ENCODE peak calls at places on chromosomes 13 and 19, in nine cellular contexts. One of them, this sample, is unnamed.

GRCh38 chr13:30257433-30258099 is 49.8 kb downstream of the KATNAL1 start:
- DNase-seq in A549: no peak
- DNase-seq in suprapubic skin: no peak
- DNase-seq in uterus: no peak
- DNase-seq in IMR-90: peak
- DNase-seq in lower leg skin: no peak
- DNase-seq in stomach: no peak
- DNase-seq in GM12878: no peak
- DNase-seq in ovary: no peak
- DNase-seq in this sample: no peak

GRCh38 chr19:13790354-13790753 is 4.9 kb upstream of the ZSWIM4 start:
- DNase-seq in A549: no peak
- DNase-seq in lower leg skin: no peak
- DNase-seq in IMR-90: no peak
- DNase-seq in stomach: no peak
- DNase-seq in ovary: no peak
- DNase-seq in GM12878: no peak
- DNase-seq in suprapubic skin: no peak
- DNase-seq in uterus: no peak
- DNase-seq in this sample: no peak

GRCh38 chr19:50531171-50531612 is 17.5 kb upstream of the ASPDH start:
- DNase-seq in ovary: no peak
- DNase-seq in A549: no peak
- DNase-seq in lower leg skin: no peak
- DNase-seq in suprapubic skin: no peak
- DNase-seq in GM12878: no peak
- DNase-seq in stomach: no peak
- DNase-seq in uterus: no peak
- DNase-seq in IMR-90: no peak
- DNase-seq in this sample: no peak

GRCh38 chr13:113832631-113833030 is 31.2 kb downstream of the GAS6 start:
- DNase-seq in A549: no peak
- DNase-seq in ovary: no peak
- DNase-seq in uterus: no peak
- DNase-seq in GM12878: no peak
- DNase-seq in lower leg skin: no peak
- DNase-seq in suprapubic skin: no peak
- DNase-seq in IMR-90: no peak
- DNase-seq in stomach: no peak
- DNase-seq in this sample: no peak

GRCh38 chr13:49226613-49227012 is 6.5 kb downstream of the MLNR start:
- DNase-seq in suprapubic skin: no peak
- DNase-seq in ovary: no peak
- DNase-seq in GM12878: no peak
- DNase-seq in stomach: no peak
- DNase-seq in uterus: no peak
- DNase-seq in lower leg skin: no peak
- DNase-seq in A549: no peak
- DNase-seq in IMR-90: no peak
- DNase-seq in this sample: no peak

GRCh38 chr13:96809366-96810096 is 184.7 kb downstream of the OXGR1 start:
- DNase-seq in suprapubic skin: no peak
- DNase-seq in lower leg skin: no peak
- DNase-seq in stomach: peak
- DNase-seq in ovary: no peak
- DNase-seq in GM12878: no peak
- DNase-seq in uterus: no peak
- DNase-seq in A549: no peak
- DNase-seq in IMR-90: no peak
- DNase-seq in this sample: no peak

GRCh38 chr19:19388568-19389555 is 16.6 kb upstream of the GATAD2A start:
- DNase-seq in lower leg skin: no peak
- DNase-seq in ovary: no peak
- DNase-seq in A549: no peak
- DNase-seq in stomach: no peak
- DNase-seq in suprapubic skin: no peak
- DNase-seq in GM12878: no peak
- DNase-seq in uterus: no peak
- DNase-seq in IMR-90: no peak
- DNase-seq in this sample: no peak

GRCh38 chr13:53028637-53029121 is at the start of gene OLFM4:
- DNase-seq in suprapubic skin: no peak
- DNase-seq in ovary: no peak
- DNase-seq in stomach: no peak
- DNase-seq in IMR-90: no peak
- DNase-seq in A549: no peak
- DNase-seq in GM12878: no peak
- DNase-seq in uterus: no peak
- DNase-seq in lower leg skin: no peak
- DNase-seq in this sample: no peak

GRCh38 chr19:13430790-13431582 is 75.3 kb downstream of the CACNA1A start:
- DNase-seq in ovary: no peak
- DNase-seq in A549: peak
- DNase-seq in stomach: peak
- DNase-seq in GM12878: no peak
- DNase-seq in suprapubic skin: no peak
- DNase-seq in uterus: no peak
- DNase-seq in lower leg skin: no peak
- DNase-seq in IMR-90: peak
- DNase-seq in this sample: peak

GRCh38 chr19:17379221-17379631 is 2.1 kb upstream of the PLVAP start:
- DNase-seq in stomach: no peak
- DNase-seq in uterus: no peak
- DNase-seq in GM12878: no peak
- DNase-seq in suprapubic skin: no peak
- DNase-seq in ovary: no peak
- DNase-seq in lower leg skin: no peak
- DNase-seq in IMR-90: no peak
- DNase-seq in A549: no peak
- DNase-seq in this sample: no peak

GRCh38 chr13:78497702-78498319 is 105.5 kb downstream of the POU4F1 start:
- DNase-seq in lower leg skin: no peak
- DNase-seq in IMR-90: no peak
- DNase-seq in suprapubic skin: no peak
- DNase-seq in uterus: no peak
- DNase-seq in A549: no peak
- DNase-seq in ovary: no peak
- DNase-seq in GM12878: no peak
- DNase-seq in stomach: no peak
- DNase-seq in this sample: no peak

GRCh38 chr19:55173186-55173716 is 6.8 kb upstream of the DNAAF3 start:
- DNase-seq in lower leg skin: no peak
- DNase-seq in IMR-90: no peak
- DNase-seq in ovary: no peak
- DNase-seq in suprapubic skin: no peak
- DNase-seq in A549: no peak
- DNase-seq in stomach: no peak
- DNase-seq in uterus: no peak
- DNase-seq in GM12878: no peak
- DNase-seq in this sample: no peak

GRCh38 chr19:52297601-52298358 is 811 bp downstream of the ZNF480 start:
- DNase-seq in uterus: no peak
- DNase-seq in IMR-90: peak
- DNase-seq in lower leg skin: no peak
- DNase-seq in GM12878: no peak
- DNase-seq in ovary: no peak
- DNase-seq in stomach: no peak
- DNase-seq in suprapubic skin: no peak
- DNase-seq in A549: no peak
- DNase-seq in this sample: no peak

GRCh38 chr19:35732540-35733179 is 9.6 kb downstream of the IGFLR1 start:
- DNase-seq in suprapubic skin: no peak
- DNase-seq in stomach: no peak
- DNase-seq in uterus: no peak
- DNase-seq in A549: no peak
- DNase-seq in IMR-90: no peak
- DNase-seq in GM12878: no peak
- DNase-seq in lower leg skin: no peak
- DNase-seq in ovary: no peak
- DNase-seq in this sample: no peak

GRCh38 chr13:33349996-33350826 is 64.7 kb upstream of the STARD13 start:
- DNase-seq in suprapubic skin: peak
- DNase-seq in uterus: peak
- DNase-seq in ovary: peak
- DNase-seq in stomach: peak
- DNase-seq in GM12878: no peak
- DNase-seq in lower leg skin: peak
- DNase-seq in IMR-90: peak
- DNase-seq in A549: peak
- DNase-seq in this sample: peak

GRCh38 chr13:110261166-110262081 is 45.5 kb downstream of the COL4A1 start:
- DNase-seq in suprapubic skin: no peak
- DNase-seq in GM12878: no peak
- DNase-seq in stomach: no peak
- DNase-seq in IMR-90: no peak
- DNase-seq in A549: no peak
- DNase-seq in lower leg skin: peak
- DNase-seq in uterus: no peak
- DNase-seq in ovary: no peak
- DNase-seq in this sample: no peak

GRCh38 chr13:98874029-98874397 is 103.9 kb downstream of the DOCK9 start:
- DNase-seq in suprapubic skin: no peak
- DNase-seq in stomach: no peak
- DNase-seq in uterus: no peak
- DNase-seq in IMR-90: no peak
- DNase-seq in ovary: no peak
- DNase-seq in GM12878: no peak
- DNase-seq in A549: no peak
- DNase-seq in lower leg skin: no peak
- DNase-seq in this sample: no peak

GRCh38 chr13:76668716-76669115 is 217.5 kb downstream of the KCTD12 start:
- DNase-seq in A549: no peak
- DNase-seq in GM12878: no peak
- DNase-seq in ovary: no peak
- DNase-seq in lower leg skin: no peak
- DNase-seq in IMR-90: no peak
- DNase-seq in suprapubic skin: no peak
- DNase-seq in stomach: no peak
- DNase-seq in uterus: no peak
- DNase-seq in this sample: no peak
- TF ChIP-seq POLR2A in A549: no peak
- TF ChIP-seq POLR2A in GM12878: no peak
- TF ChIP-seq POLR2A in ovary: no peak
- TF ChIP-seq POLR2A in lower leg skin: no peak
- TF ChIP-seq POLR2A in IMR-90: no peak
- TF ChIP-seq POLR2A in suprapubic skin: no peak
- TF ChIP-seq POLR2A in stomach: no peak
- TF ChIP-seq POLR2A in uterus: no peak
- TF ChIP-seq POLR2A in this sample: no peak

DNA sequence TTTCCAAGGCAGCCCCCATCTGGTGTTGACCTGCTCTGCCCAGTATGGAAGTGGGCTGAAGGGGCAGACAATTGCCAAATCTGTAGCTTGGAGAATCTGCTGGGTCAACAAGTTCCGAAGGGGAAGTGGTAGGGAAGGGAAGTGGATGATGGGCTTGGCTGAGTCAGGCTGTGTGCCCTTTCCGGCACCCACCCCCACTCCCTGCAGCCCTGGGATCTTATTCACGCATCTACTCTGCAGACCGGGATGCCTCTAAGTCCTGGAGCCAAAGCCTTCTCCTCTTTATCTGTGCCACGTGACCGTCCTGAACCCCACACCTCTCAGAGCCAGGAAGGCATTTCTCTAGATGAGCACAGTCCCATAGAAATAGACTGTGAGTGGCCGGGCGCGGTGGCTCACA is 7.5 kb upstream of the C5AR2 start:
- DNase-seq in IMR-90: no peak
- DNase-seq in lower leg skin: no peak
- DNase-seq in uterus: no peak
- DNase-seq in stomach: no peak
- DNase-seq in ovary: no peak
- DNase-seq in GM12878: no peak
- DNase-seq in A549: no peak
- DNase-seq in suprapubic skin: no peak
- DNase-seq in this sample: no peak
- TF ChIP-seq POLR2A in IMR-90: no peak
- TF ChIP-seq POLR2A in lower leg skin: no peak
- TF ChIP-seq POLR2A in uterus: no peak
- TF ChIP-seq POLR2A in stomach: no peak
- TF ChIP-seq POLR2A in ovary: no peak
- TF ChIP-seq POLR2A in GM12878: no peak
- TF ChIP-seq POLR2A in A549: no peak
- TF ChIP-seq POLR2A in suprapubic skin: no peak
- TF ChIP-seq POLR2A in this sample: no peak

GRCh38 chr13:21967871-21968270 is 297.0 kb downstream of the FGF9 start:
- DNase-seq in A549: no peak
- DNase-seq in uterus: no peak
- DNase-seq in lower leg skin: no peak
- DNase-seq in suprapubic skin: no peak
- DNase-seq in GM12878: no peak
- DNase-seq in stomach: no peak
- DNase-seq in IMR-90: peak
- DNase-seq in ovary: no peak
- DNase-seq in this sample: no peak
- TF ChIP-seq POLR2A in A549: no peak
- TF ChIP-seq POLR2A in uterus: no peak
- TF ChIP-seq POLR2A in lower leg skin: no peak
- TF ChIP-seq POLR2A in suprapubic skin: no peak
- TF ChIP-seq POLR2A in GM12878: no peak
- TF ChIP-seq POLR2A in stomach: no peak
- TF ChIP-seq POLR2A in IMR-90: no peak
- TF ChIP-seq POLR2A in ovary: no peak
- TF ChIP-seq POLR2A in this sample: no peak

DNA sequence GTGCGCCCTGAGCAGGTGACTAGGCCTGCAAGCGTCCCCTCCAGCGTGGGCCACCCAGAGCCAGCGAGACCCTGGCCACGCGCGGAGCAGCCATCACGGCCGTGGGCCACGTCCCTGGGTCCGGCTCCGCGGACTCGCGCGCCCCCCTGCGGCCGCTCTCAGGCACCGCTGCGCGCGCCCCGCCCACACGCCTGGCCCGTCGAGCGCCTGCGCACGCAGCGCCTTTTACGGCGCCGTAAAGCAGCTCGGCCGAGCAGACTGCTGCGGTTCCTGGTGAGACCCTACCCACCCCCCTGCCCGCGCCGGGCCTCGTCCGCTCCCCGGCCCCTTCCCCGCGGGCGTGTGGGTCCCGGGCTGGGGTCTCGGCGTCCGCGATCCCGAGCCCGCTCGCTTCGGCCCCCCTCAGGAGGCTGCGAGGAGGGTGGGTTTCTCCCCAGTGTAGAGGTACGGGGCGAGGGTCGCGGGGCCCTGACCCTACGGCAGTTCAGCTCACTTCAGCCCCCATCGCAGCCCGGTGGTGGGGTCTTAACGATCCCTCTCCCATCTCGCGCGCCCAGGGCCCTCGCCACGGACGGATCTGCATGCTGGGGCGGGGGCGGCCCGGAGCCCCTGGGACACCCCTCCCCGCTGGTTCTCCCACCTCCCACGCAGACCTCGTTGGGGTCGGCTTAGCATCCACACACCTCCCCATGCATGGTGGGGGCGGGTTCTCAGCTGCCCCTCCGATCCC is at the start of gene TRAPPC5:
- DNase-seq in suprapubic skin: peak
- DNase-seq in IMR-90: peak
- DNase-seq in A549: peak
- DNase-seq in stomach: peak
- DNase-seq in lower leg skin: peak
- DNase-seq in ovary: peak
- DNase-seq in uterus: peak
- DNase-seq in GM12878: no peak
- DNase-seq in this sample: peak
- TF ChIP-seq POLR2A in suprapubic skin: no peak
- TF ChIP-seq POLR2A in IMR-90: no peak
- TF ChIP-seq POLR2A in A549: peak
- TF ChIP-seq POLR2A in stomach: no peak
- TF ChIP-seq POLR2A in lower leg skin: no peak
- TF ChIP-seq POLR2A in ovary: peak
- TF ChIP-seq POLR2A in uterus: peak
- TF ChIP-seq POLR2A in GM12878: peak
- TF ChIP-seq POLR2A in this sample: peak

This sample was measured in GM12891.